ENCODE peak calls at places on chromosomes 4 and X, in four cellular contexts. W is Panc1, J is AG04450, E is breast epithelium. R is an unnamed sample.

GRCh38 chr4:110014233-110014632 is 101.5 kb downstream of the EGF start:
- DNase-seq in W (no peak), J (no peak), E (no peak), R (no peak)

GRCh38 chr4:76373919-76374552 is 46.9 kb downstream of the CCDC158 start:
- DNase-seq in W (no peak), J (no peak), E (no peak), R (no peak)

GRCh38 chr4:3701271-3702083 is 64.7 kb upstream of the ADRA2C start:
- DNase-seq in W (no peak), J (no peak), E (no peak), R (no peak)

GRCh38 chr4:173289351-173289725 is 44.8 kb downstream of the HMGB2 start:
- DNase-seq in W (no peak), J (no peak), E (no peak), R (no peak)

GRCh38 chrX:8067754-8068469 is 103.2 kb downstream of the VCX2 start:
- DNase-seq in W (no peak), J (no peak), E (no peak), R (no peak)

GRCh38 chr4:112550728-112551127 is 34.7 kb upstream of the NEUROG2 start:
- DNase-seq in W (no peak), J (peak; percentile 34), E (no peak), R (no peak)

GRCh38 chr4:182644326-182645050 is 272.7 kb downstream of the DCTD start:
- DNase-seq in W (no peak), J (no peak), E (no peak), R (no peak)

GRCh38 chrX:21528076-21528475 is 130.1 kb downstream of the KLHL34 start:
- DNase-seq in W (no peak), J (no peak), E (no peak), R (no peak)

GRCh38 chr4:64405761-64406160 is 3.5 kb downstream of the TECRL start:
- DNase-seq in W (no peak), J (no peak), E (no peak), R (no peak)

GRCh38 chr4:66691101-66691500 is 854.2 kb downstream of the CENPC start:
- DNase-seq in W (no peak), J (no peak), E (no peak), R (no peak)

GRCh38 chr4:18689308-18689915 is 667.9 kb upstream of the LCORL start:
- DNase-seq in W (peak; percentile 28), J (peak; percentile 47), E (peak; percentile 36), R (no peak)

DNA sequence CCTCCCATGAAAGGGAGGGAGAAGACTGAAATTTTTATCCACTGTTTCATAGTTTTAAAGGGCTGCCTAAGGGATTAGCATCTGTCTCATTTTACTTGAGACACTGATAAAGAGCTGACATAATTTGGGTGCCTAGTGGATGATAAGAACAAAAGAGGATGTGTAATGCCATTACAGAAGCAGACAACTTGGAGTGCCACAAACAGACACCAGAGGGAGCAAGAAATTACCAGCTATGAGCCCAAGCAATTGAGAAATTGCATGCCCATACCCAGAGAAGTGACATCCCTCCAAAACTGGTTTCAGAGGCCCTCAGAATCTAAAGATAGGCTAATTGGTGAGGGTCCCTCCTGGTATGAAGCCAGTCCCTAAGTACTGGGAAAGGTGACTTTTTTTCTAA is 38.5 kb upstream of the POU3F4 start:
- DNase-seq in W (peak; percentile 15), J (no peak), E (no peak), R (peak; percentile 7)
- TF ChIP-seq CTCF in W (peak; percentile 58), J (no peak), E (no peak), R (peak; percentile 2)

GRCh38 chr4:139082750-139083532 is 67.4 kb downstream of the NOCT start:
- DNase-seq in W (peak; percentile 87), J (peak; percentile 92), E (peak; percentile 97), R (peak; percentile 62)

GRCh38 chr4:139084425-139085093 is 69.0 kb downstream of the NOCT start:
- DNase-seq in W (no peak), J (no peak), E (no peak), R (no peak)

GRCh38 chr4:139078926-139079325 is 63.3 kb downstream of the NOCT start:
- DNase-seq in W (no peak), J (no peak), E (no peak), R (no peak)

GRCh38 chr4:139085141-139085540 is 69.6 kb downstream of the NOCT start:
- DNase-seq in W (no peak), J (no peak), E (no peak), R (no peak)

DNA sequence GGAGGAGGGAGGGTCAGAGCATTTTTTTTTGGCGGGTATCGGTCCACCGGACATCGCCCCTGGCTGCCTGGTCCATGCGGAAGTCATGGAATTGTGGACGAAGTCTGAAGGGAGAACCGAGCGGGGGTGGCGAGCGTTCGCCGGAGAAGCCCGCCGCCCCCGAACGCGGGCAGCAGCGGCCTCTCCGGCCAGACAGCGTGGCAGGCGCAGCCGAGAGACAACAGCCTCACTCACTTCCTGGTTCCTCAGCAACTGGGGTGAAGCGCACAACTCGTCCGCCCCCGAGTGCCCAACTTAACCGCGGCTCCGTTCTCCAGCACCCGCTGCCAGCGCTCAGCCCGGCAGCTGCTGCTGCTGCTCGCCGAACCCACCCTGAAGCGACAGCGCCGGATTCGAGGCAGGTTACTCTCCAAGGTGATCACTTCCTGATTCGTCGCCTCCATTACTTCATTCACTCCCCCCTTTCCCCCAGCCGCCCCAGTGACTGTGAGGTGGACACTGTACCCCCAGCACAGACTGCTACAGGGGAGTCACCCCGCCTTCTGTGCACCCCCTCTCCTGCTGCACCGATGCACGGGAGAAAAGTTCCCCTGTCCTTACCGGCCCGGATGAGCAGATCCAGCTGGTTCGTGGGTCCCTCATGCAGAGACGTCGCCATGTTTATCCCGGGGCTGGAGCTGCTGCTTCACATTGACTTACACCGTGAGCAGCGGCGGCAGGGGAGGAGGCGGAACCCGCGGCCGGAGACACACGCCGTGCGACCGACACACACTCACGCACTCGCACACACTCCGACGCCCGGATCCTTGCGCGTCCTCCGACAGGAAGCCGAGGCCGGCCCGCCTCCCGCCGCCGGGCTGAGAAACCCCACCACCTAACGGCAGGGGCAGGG is 68.2 kb downstream of the NOCT start:
- DNase-seq in W (peak; percentile 46), J (peak; percentile 72), E (peak; percentile 74), R (peak; percentile 31)
- TF ChIP-seq CTCF in W (no peak), J (peak; percentile 23), E (no peak), R (no peak)

DNA sequence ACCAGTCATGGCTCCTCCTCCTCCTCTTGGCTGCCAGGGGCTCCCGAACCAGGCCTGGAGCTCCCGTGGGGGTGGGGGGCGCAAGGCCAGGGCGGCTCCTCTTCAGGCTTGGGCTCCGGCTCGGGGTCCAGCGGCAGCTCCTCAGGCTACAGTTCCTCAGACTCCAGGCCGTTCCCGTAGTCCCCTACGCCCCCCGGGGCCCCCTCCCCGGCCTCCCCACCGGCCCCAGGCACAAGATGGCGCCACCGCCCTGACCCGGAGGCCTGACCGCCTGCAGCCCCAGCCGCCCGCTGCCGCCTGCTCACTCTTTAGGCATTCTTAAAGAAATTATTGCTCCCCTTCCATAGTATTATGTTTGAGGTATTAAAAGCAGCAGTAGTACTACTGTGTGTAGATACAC is 54.5 kb downstream of the TAF1 start:
- DNase-seq in W (no peak), J (no peak), E (no peak), R (no peak)
- TF ChIP-seq CTCF in W (peak; percentile 26), J (no peak), E (no peak), R (no peak)

GRCh38 chr4:25842229-25842840 is 20.5 kb downstream of the SEL1L3 start:
- DNase-seq in W (no peak), J (no peak), E (no peak), R (no peak)
- TF ChIP-seq CTCF in W (no peak), J (peak; percentile 12), E (no peak), R (peak; percentile 35)

GRCh38 chr4:40305329-40306193 is 29.6 kb upstream of the CHRNA9 start:
- DNase-seq in W (no peak), J (no peak), E (no peak), R (no peak)
- TF ChIP-seq CTCF in W (no peak), J (no peak), E (no peak), R (no peak)

GRCh38 chr4:23333556-23333945 is 556.3 kb downstream of the PPARGC1A start:
- DNase-seq in W (no peak), J (no peak), E (no peak), R (no peak)

GRCh38 chr4:23332266-23332665 is 557.6 kb downstream of the PPARGC1A start:
- DNase-seq in W (no peak), J (no peak), E (no peak), R (no peak)

GRCh38 chr4:23337292-23337691 is 552.6 kb downstream of the PPARGC1A start:
- DNase-seq in W (no peak), J (no peak), E (no peak), R (no peak)

DNA sequence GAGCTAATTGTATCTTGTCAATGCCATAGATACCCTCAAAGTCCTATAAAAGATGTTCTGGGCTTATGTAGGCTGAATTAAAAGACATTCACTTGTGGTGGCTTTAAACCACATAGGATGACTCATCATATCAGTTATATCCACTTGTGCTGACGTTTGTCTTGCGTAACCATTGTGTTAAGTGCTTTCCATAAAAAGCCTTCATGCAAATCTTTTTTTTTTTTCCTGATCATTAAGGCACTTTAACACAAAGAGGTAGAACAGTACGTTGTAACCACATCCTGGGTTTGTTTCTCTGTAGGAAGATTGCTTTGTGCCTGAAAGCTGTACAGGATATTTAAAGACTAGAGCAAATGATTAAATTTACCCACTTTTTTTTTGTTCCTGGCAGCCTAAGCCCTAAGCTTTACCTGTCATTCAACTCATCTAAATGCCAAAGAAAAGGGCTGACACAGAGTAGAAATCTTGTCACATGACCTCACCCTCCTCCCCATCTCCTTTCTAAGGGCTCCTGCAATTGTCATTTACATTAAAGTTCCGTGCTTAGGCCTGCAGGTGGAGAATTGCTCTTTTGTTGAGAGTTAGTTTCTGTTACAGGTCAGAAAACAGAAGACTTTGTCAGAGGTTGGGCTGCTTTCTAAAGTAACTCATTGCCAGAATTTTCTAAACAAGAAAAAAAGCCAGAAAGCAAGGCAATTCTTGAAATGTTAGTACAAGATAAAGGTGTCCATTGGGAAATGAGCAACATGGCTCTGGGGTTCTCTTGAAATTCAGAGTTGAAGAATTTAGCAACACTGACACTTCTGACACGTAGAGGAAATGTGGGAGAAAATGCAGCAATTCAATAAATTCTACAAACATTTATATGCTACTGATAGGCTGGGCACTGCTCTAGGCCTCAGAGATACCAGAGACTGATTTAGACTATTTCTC is 555.6 kb downstream of the PPARGC1A start:
- DNase-seq in W (no peak), J (peak; percentile 11), E (no peak), R (no peak)
- TF ChIP-seq CTCF in W (no peak), J (no peak), E (no peak), R (no peak)